ENCODE peak calls at places on chromosomes 1 and 21, in nine cellular contexts. One of them, this sample, is unnamed.

GRCh38 chr21:15015622-15016471 is 49.0 kb downstream of the NRIP1 start:
- DNase-seq in fibroblast of lung: peak
- DNase-seq in progenitor cell of endocrine pancreas: no peak
- DNase-seq in mesothelial cell of epicardium: no peak
- DNase-seq in GM12864: no peak
- DNase-seq in right atrium auricular region: no peak
- DNase-seq in epithelial cell of proximal tubule: no peak
- DNase-seq in heart left ventricle: no peak
- DNase-seq in RWPE1: peak
- DNase-seq in this sample: no peak

GRCh38 chr1:200556005-200556404 is 64.5 kb downstream of the KIF14 start:
- DNase-seq in fibroblast of lung: no peak
- DNase-seq in heart left ventricle: no peak
- DNase-seq in epithelial cell of proximal tubule: no peak
- DNase-seq in mesothelial cell of epicardium: no peak
- DNase-seq in progenitor cell of endocrine pancreas: no peak
- DNase-seq in GM12864: no peak
- DNase-seq in right atrium auricular region: no peak
- DNase-seq in RWPE1: no peak
- DNase-seq in this sample: no peak

GRCh38 chr1:20439282-20439681 is 46.7 kb downstream of the CAMK2N1 start:
- DNase-seq in fibroblast of lung: peak
- DNase-seq in RWPE1: peak
- DNase-seq in heart left ventricle: no peak
- DNase-seq in GM12864: no peak
- DNase-seq in progenitor cell of endocrine pancreas: no peak
- DNase-seq in mesothelial cell of epicardium: no peak
- DNase-seq in epithelial cell of proximal tubule: no peak
- DNase-seq in right atrium auricular region: no peak
- DNase-seq in this sample: no peak

GRCh38 chr1:47432071-47433036 is 5.5 kb upstream of the FOXD2 start:
- DNase-seq in RWPE1: peak
- DNase-seq in progenitor cell of endocrine pancreas: peak
- DNase-seq in fibroblast of lung: peak
- DNase-seq in right atrium auricular region: peak
- DNase-seq in GM12864: no peak
- DNase-seq in mesothelial cell of epicardium: no peak
- DNase-seq in heart left ventricle: peak
- DNase-seq in epithelial cell of proximal tubule: no peak
- DNase-seq in this sample: peak

GRCh38 chr1:27773732-27774445 is 870 bp downstream of the STX12 start:
- DNase-seq in epithelial cell of proximal tubule: no peak
- DNase-seq in progenitor cell of endocrine pancreas: no peak
- DNase-seq in right atrium auricular region: no peak
- DNase-seq in GM12864: no peak
- DNase-seq in fibroblast of lung: peak
- DNase-seq in mesothelial cell of epicardium: no peak
- DNase-seq in heart left ventricle: peak
- DNase-seq in RWPE1: no peak
- DNase-seq in this sample: no peak

GRCh38 chr1:243658596-243659105 is 191.4 kb downstream of the AKT3 start:
- DNase-seq in fibroblast of lung: peak
- DNase-seq in epithelial cell of proximal tubule: no peak
- DNase-seq in progenitor cell of endocrine pancreas: no peak
- DNase-seq in GM12864: no peak
- DNase-seq in mesothelial cell of epicardium: no peak
- DNase-seq in RWPE1: no peak
- DNase-seq in right atrium auricular region: no peak
- DNase-seq in heart left ventricle: no peak
- DNase-seq in this sample: no peak

GRCh38 chr1:25661043-25661807 is 44.6 kb downstream of the MAN1C1 start:
- DNase-seq in progenitor cell of endocrine pancreas: no peak
- DNase-seq in heart left ventricle: no peak
- DNase-seq in mesothelial cell of epicardium: no peak
- DNase-seq in right atrium auricular region: no peak
- DNase-seq in epithelial cell of proximal tubule: no peak
- DNase-seq in fibroblast of lung: no peak
- DNase-seq in RWPE1: no peak
- DNase-seq in GM12864: no peak
- DNase-seq in this sample: no peak

GRCh38 chr1:189962171-189962570 is 515.5 kb downstream of the BRINP3 start:
- DNase-seq in progenitor cell of endocrine pancreas: no peak
- DNase-seq in epithelial cell of proximal tubule: peak
- DNase-seq in right atrium auricular region: no peak
- DNase-seq in mesothelial cell of epicardium: no peak
- DNase-seq in GM12864: no peak
- DNase-seq in heart left ventricle: no peak
- DNase-seq in fibroblast of lung: peak
- DNase-seq in RWPE1: peak
- DNase-seq in this sample: no peak

GRCh38 chr1:50703240-50703639 is 256.8 kb downstream of the FAF1 start:
- DNase-seq in right atrium auricular region: no peak
- DNase-seq in mesothelial cell of epicardium: no peak
- DNase-seq in epithelial cell of proximal tubule: no peak
- DNase-seq in heart left ventricle: no peak
- DNase-seq in progenitor cell of endocrine pancreas: no peak
- DNase-seq in GM12864: no peak
- DNase-seq in RWPE1: no peak
- DNase-seq in fibroblast of lung: no peak
- DNase-seq in this sample: no peak

GRCh38 chr1:174923820-174924219 is 75.9 kb upstream of the CACYBP start:
- DNase-seq in GM12864: no peak
- DNase-seq in epithelial cell of proximal tubule: no peak
- DNase-seq in progenitor cell of endocrine pancreas: no peak
- DNase-seq in fibroblast of lung: no peak
- DNase-seq in RWPE1: no peak
- DNase-seq in right atrium auricular region: no peak
- DNase-seq in heart left ventricle: no peak
- DNase-seq in mesothelial cell of epicardium: no peak
- DNase-seq in this sample: no peak

GRCh38 chr1:198259336-198260109 is 102.7 kb downstream of the NEK7 start:
- DNase-seq in heart left ventricle: no peak
- DNase-seq in right atrium auricular region: no peak
- DNase-seq in mesothelial cell of epicardium: no peak
- DNase-seq in progenitor cell of endocrine pancreas: no peak
- DNase-seq in epithelial cell of proximal tubule: no peak
- DNase-seq in GM12864: no peak
- DNase-seq in fibroblast of lung: peak
- DNase-seq in RWPE1: no peak
- DNase-seq in this sample: no peak

GRCh38 chr1:207781312-207781711 is 29.5 kb downstream of the CD46 start:
- DNase-seq in heart left ventricle: no peak
- DNase-seq in epithelial cell of proximal tubule: no peak
- DNase-seq in fibroblast of lung: no peak
- DNase-seq in progenitor cell of endocrine pancreas: no peak
- DNase-seq in right atrium auricular region: no peak
- DNase-seq in GM12864: no peak
- DNase-seq in RWPE1: no peak
- DNase-seq in mesothelial cell of epicardium: no peak
- DNase-seq in this sample: no peak

GRCh38 chr1:93537924-93538323 is 90.0 kb downstream of the FNBP1L start:
- DNase-seq in progenitor cell of endocrine pancreas: no peak
- DNase-seq in RWPE1: no peak
- DNase-seq in mesothelial cell of epicardium: no peak
- DNase-seq in heart left ventricle: no peak
- DNase-seq in fibroblast of lung: peak
- DNase-seq in GM12864: no peak
- DNase-seq in right atrium auricular region: no peak
- DNase-seq in epithelial cell of proximal tubule: no peak
- DNase-seq in this sample: no peak

GRCh38 chr1:17606826-17607440 is 67.4 kb downstream of the ARHGEF10L start:
- DNase-seq in RWPE1: peak
- DNase-seq in right atrium auricular region: peak
- DNase-seq in GM12864: no peak
- DNase-seq in epithelial cell of proximal tubule: no peak
- DNase-seq in mesothelial cell of epicardium: peak
- DNase-seq in fibroblast of lung: peak
- DNase-seq in heart left ventricle: peak
- DNase-seq in progenitor cell of endocrine pancreas: peak
- DNase-seq in this sample: peak

GRCh38 chr1:216600730-216601426 is 122.4 kb downstream of the ESRRG start:
- DNase-seq in progenitor cell of endocrine pancreas: peak
- DNase-seq in GM12864: peak
- DNase-seq in heart left ventricle: peak
- DNase-seq in RWPE1: peak
- DNase-seq in mesothelial cell of epicardium: peak
- DNase-seq in fibroblast of lung: peak
- DNase-seq in right atrium auricular region: peak
- DNase-seq in epithelial cell of proximal tubule: peak
- DNase-seq in this sample: peak

GRCh38 chr1:9845914-9846313 is 22.1 kb upstream of the CLSTN1 start:
- DNase-seq in RWPE1: no peak
- DNase-seq in heart left ventricle: no peak
- DNase-seq in GM12864: no peak
- DNase-seq in epithelial cell of proximal tubule: no peak
- DNase-seq in progenitor cell of endocrine pancreas: no peak
- DNase-seq in mesothelial cell of epicardium: no peak
- DNase-seq in fibroblast of lung: no peak
- DNase-seq in right atrium auricular region: no peak
- DNase-seq in this sample: no peak

GRCh38 chr21:32861871-32862270 is 90.3 kb upstream of the PAXBP1 start:
- DNase-seq in progenitor cell of endocrine pancreas: no peak
- DNase-seq in fibroblast of lung: no peak
- DNase-seq in right atrium auricular region: no peak
- DNase-seq in epithelial cell of proximal tubule: no peak
- DNase-seq in GM12864: no peak
- DNase-seq in mesothelial cell of epicardium: no peak
- DNase-seq in heart left ventricle: no peak
- DNase-seq in RWPE1: no peak
- DNase-seq in this sample: no peak

GRCh38 chr1:27804791-27805190 is 25.8 kb upstream of the PPP1R8 start:
- DNase-seq in mesothelial cell of epicardium: no peak
- DNase-seq in fibroblast of lung: no peak
- DNase-seq in epithelial cell of proximal tubule: no peak
- DNase-seq in heart left ventricle: no peak
- DNase-seq in right atrium auricular region: no peak
- DNase-seq in progenitor cell of endocrine pancreas: no peak
- DNase-seq in GM12864: no peak
- DNase-seq in RWPE1: no peak
- DNase-seq in this sample: no peak

GRCh38 chr1:113751516-113751915 is 7.8 kb downstream of the PHTF1 start:
- DNase-seq in right atrium auricular region: no peak
- DNase-seq in fibroblast of lung: no peak
- DNase-seq in mesothelial cell of epicardium: no peak
- DNase-seq in GM12864: no peak
- DNase-seq in heart left ventricle: no peak
- DNase-seq in epithelial cell of proximal tubule: no peak
- DNase-seq in progenitor cell of endocrine pancreas: no peak
- DNase-seq in RWPE1: no peak
- DNase-seq in this sample: no peak

DNA sequence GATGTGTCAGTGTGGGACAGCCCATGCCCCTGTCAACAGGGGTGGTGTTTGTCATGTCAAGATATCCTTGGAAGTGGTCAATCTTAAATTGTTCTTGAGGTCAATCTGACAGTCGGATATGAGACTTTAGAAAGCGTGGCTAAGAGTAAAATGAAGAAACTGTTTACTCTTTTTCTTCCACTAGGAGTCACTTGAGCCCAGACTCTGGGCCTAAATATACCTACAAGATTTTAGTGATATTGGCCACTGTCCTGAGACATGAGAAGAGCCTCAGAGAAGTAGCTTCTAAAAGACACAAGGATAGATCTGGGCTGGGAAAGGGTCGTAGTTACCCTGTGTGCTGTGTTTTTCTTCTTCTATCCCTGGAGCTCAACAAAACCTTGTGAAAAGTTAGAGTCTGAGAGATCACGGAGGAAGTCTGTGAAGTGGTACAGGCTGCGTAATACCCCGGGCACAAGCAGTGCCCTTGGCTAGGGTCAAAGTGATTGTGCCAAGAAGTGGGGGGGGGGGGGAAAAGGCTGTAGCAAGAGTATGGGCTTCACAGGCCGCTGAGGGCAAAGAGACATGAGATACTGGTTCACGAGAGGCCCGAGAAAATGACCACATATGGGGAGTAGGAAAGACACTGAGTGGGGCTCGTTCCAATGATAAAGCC is 355.2 kb upstream of the GREM2 start:
- DNase-seq in fibroblast of lung: no peak
- DNase-seq in mesothelial cell of epicardium: no peak
- DNase-seq in epithelial cell of proximal tubule: no peak
- DNase-seq in RWPE1: peak
- DNase-seq in GM12864: no peak
- DNase-seq in progenitor cell of endocrine pancreas: no peak
- DNase-seq in right atrium auricular region: no peak
- DNase-seq in heart left ventricle: no peak
- DNase-seq in this sample: no peak
- TF ChIP-seq CTCF in fibroblast of lung: peak
- TF ChIP-seq CTCF in mesothelial cell of epicardium: peak
- TF ChIP-seq CTCF in epithelial cell of proximal tubule: peak
- TF ChIP-seq CTCF in RWPE1: no peak
- TF ChIP-seq CTCF in GM12864: peak
- TF ChIP-seq CTCF in progenitor cell of endocrine pancreas: peak
- TF ChIP-seq CTCF in right atrium auricular region: no peak
- TF ChIP-seq CTCF in heart left ventricle: no peak
- TF ChIP-seq CTCF in this sample: no peak

GRCh38 chr1:240287722-240288121 is 196.0 kb downstream of the FMN2 start:
- DNase-seq in GM12864: no peak
- DNase-seq in mesothelial cell of epicardium: no peak
- DNase-seq in fibroblast of lung: no peak
- DNase-seq in epithelial cell of proximal tubule: no peak
- DNase-seq in heart left ventricle: no peak
- DNase-seq in right atrium auricular region: no peak
- DNase-seq in progenitor cell of endocrine pancreas: no peak
- DNase-seq in RWPE1: no peak
- DNase-seq in this sample: no peak
- TF ChIP-seq CTCF in GM12864: no peak
- TF ChIP-seq CTCF in mesothelial cell of epicardium: no peak
- TF ChIP-seq CTCF in fibroblast of lung: no peak
- TF ChIP-seq CTCF in epithelial cell of proximal tubule: no peak
- TF ChIP-seq CTCF in heart left ventricle: no peak
- TF ChIP-seq CTCF in right atrium auricular region: no peak
- TF ChIP-seq CTCF in progenitor cell of endocrine pancreas: no peak
- TF ChIP-seq CTCF in RWPE1: no peak
- TF ChIP-seq CTCF in this sample: no peak

GRCh38 chr1:167910530-167910929 is 3.4 kb downstream of the ADCY10 start:
- DNase-seq in fibroblast of lung: no peak
- DNase-seq in GM12864: no peak
- DNase-seq in heart left ventricle: no peak
- DNase-seq in progenitor cell of endocrine pancreas: no peak
- DNase-seq in mesothelial cell of epicardium: no peak
- DNase-seq in right atrium auricular region: no peak
- DNase-seq in RWPE1: no peak
- DNase-seq in epithelial cell of proximal tubule: no peak
- DNase-seq in this sample: no peak
- TF ChIP-seq CTCF in fibroblast of lung: no peak
- TF ChIP-seq CTCF in GM12864: no peak
- TF ChIP-seq CTCF in heart left ventricle: no peak
- TF ChIP-seq CTCF in progenitor cell of endocrine pancreas: no peak
- TF ChIP-seq CTCF in mesothelial cell of epicardium: no peak
- TF ChIP-seq CTCF in right atrium auricular region: no peak
- TF ChIP-seq CTCF in RWPE1: no peak
- TF ChIP-seq CTCF in epithelial cell of proximal tubule: no peak
- TF ChIP-seq CTCF in this sample: no peak

DNA sequence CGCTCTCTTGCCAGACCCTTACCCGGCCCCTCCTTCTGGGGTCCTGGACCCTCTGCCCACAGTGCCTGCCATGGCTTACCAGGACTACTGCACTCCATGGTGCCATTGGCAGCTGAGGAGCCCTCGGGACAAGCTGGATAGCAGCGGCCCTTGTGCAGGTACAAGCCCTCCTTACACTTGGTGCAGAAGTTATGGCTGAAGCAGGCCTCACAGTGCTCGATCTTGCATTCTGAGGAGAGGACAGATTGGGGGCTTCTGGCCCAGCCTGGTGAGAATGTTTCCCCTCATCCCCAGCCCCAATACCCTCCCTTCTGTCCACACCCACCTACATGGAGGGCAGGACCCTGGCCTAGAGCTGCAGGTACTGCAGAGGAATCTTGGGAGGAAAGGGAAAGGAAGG is 18.4 kb upstream of the GNL2 start:
- DNase-seq in mesothelial cell of epicardium: no peak
- DNase-seq in progenitor cell of endocrine pancreas: no peak
- DNase-seq in RWPE1: no peak
- DNase-seq in epithelial cell of proximal tubule: no peak
- DNase-seq in fibroblast of lung: no peak
- DNase-seq in heart left ventricle: no peak
- DNase-seq in GM12864: no peak
- DNase-seq in right atrium auricular region: no peak
- DNase-seq in this sample: no peak
- TF ChIP-seq CTCF in mesothelial cell of epicardium: no peak
- TF ChIP-seq CTCF in progenitor cell of endocrine pancreas: no peak
- TF ChIP-seq CTCF in RWPE1: no peak
- TF ChIP-seq CTCF in epithelial cell of proximal tubule: no peak
- TF ChIP-seq CTCF in fibroblast of lung: no peak
- TF ChIP-seq CTCF in heart left ventricle: no peak
- TF ChIP-seq CTCF in GM12864: no peak
- TF ChIP-seq CTCF in right atrium auricular region: no peak
- TF ChIP-seq CTCF in this sample: no peak

This sample was measured in GM10248.